ENCODE peak calls at places on chromosomes 2 and 18, in seven cellular contexts. V, C, N, S, P, W and A are unnamed samples.

GRCh38 chr2:211157856-211158463 is 601.6 kb downstream of the CPS1 start:
- DNase-seq in C (peak), N (peak), V (peak), W (peak), P (peak), S (peak), A (peak)

GRCh38 chr2:67277450-67277849 is 119.7 kb upstream of the ETAA1 start:
- DNase-seq in V (no peak), P (no peak), S (no peak), N (no peak), C (no peak), W (peak), A (peak)

GRCh38 chr2:74822771-74823283 is 11.1 kb upstream of the HK2 start:
- DNase-seq in C (no peak), P (no peak), N (no peak), S (peak), W (no peak), V (no peak), A (no peak)

GRCh38 chr2:28895189-28895893 is 874 bp downstream of the WDR43 start:
- DNase-seq in V (peak), C (peak), P (peak), N (no peak), W (peak), S (peak), A (peak)

GRCh38 chr2:31107588-31108300 is 30.5 kb downstream of the GALNT14 start:
- DNase-seq in W (no peak), P (no peak), S (peak), C (no peak), N (no peak), V (peak), A (no peak)

GRCh38 chr2:181694271-181694670 is 14.0 kb upstream of the NEUROD1 start:
- DNase-seq in W (no peak), P (no peak), S (no peak), V (no peak), N (no peak), C (no peak), A (no peak)

GRCh38 chr2:10914272-10914693 is 2.5 kb downstream of the KCNF1 start:
- DNase-seq in C (no peak), V (no peak), P (no peak), S (peak), N (no peak), W (peak), A (peak)

GRCh38 chr2:157662401-157662800 is 33.7 kb upstream of the ACVR1C start:
- DNase-seq in C (no peak), P (no peak), S (peak), N (no peak), W (no peak), V (peak), A (no peak)

GRCh38 chr2:19801367-19802087 is 100.3 kb downstream of the TTC32 start:
- DNase-seq in W (peak), N (peak), V (peak), S (no peak), P (no peak), C (peak), A (peak)

GRCh38 chr2:24360050-24360962 is at the start of gene ITSN2:
- DNase-seq in V (peak), S (peak), P (peak), C (peak), N (peak), W (peak), A (peak)

GRCh38 chr18:55918449-55918848 is 330.5 kb upstream of the TCF4 start:
- DNase-seq in P (no peak), V (peak), N (no peak), C (no peak), S (no peak), W (no peak), A (no peak)

GRCh38 chr2:200322607-200323006 is 16.1 kb downstream of the SPATS2L start:
- DNase-seq in C (no peak), N (no peak), V (no peak), P (no peak), W (no peak), S (no peak), A (no peak)

GRCh38 chr2:101426808-101427207 is 39.5 kb upstream of the CREG2 start:
- DNase-seq in C (no peak), W (no peak), P (no peak), V (no peak), N (no peak), S (no peak), A (no peak)

GRCh38 chr2:84427235-84428138 is 31.6 kb downstream of the SUCLG1 start:
- DNase-seq in W (no peak), S (no peak), C (no peak), N (no peak), V (peak), P (no peak), A (no peak)

GRCh38 chr18:79614211-79615028 is 65.2 kb upstream of the CTDP1 start:
- DNase-seq in P (no peak), S (no peak), W (no peak), N (no peak), C (no peak), V (no peak), A (no peak)

GRCh38 chr2:168770796-168771195 is 31.6 kb upstream of the NOSTRIN start:
- DNase-seq in W (no peak), N (no peak), S (peak), V (no peak), P (no peak), C (no peak), A (no peak)

GRCh38 chr2:168775837-168776236 is 26.6 kb upstream of the NOSTRIN start:
- DNase-seq in N (no peak), S (no peak), W (no peak), C (no peak), P (no peak), V (no peak), A (no peak)

GRCh38 chr2:168773128-168773527 is 29.3 kb upstream of the NOSTRIN start:
- DNase-seq in V (no peak), S (no peak), N (no peak), W (no peak), C (no peak), P (no peak), A (no peak)

GRCh38 chr2:168772704-168773103 is 29.7 kb upstream of the NOSTRIN start:
- DNase-seq in P (no peak), W (no peak), C (no peak), V (no peak), N (no peak), S (no peak), A (no peak)

GRCh38 chr2:168773719-168774521 is 28.5 kb upstream of the NOSTRIN start:
- DNase-seq in W (peak), V (peak), C (peak), P (peak), N (no peak), S (peak), A (peak)
- TF ChIP-seq CTCF in W (peak), V (peak), C (peak), P (peak), N (peak), S (peak), A (peak)

GRCh38 chr2:105118960-105119359 is 81.1 kb downstream of the MRPS9 start:
- DNase-seq in V (no peak), C (no peak), W (no peak), P (no peak), S (no peak), N (no peak), A (no peak)
- TF ChIP-seq CTCF in V (peak), C (peak), W (no peak), P (no peak), S (peak), N (no peak), A (no peak)

DNA sequence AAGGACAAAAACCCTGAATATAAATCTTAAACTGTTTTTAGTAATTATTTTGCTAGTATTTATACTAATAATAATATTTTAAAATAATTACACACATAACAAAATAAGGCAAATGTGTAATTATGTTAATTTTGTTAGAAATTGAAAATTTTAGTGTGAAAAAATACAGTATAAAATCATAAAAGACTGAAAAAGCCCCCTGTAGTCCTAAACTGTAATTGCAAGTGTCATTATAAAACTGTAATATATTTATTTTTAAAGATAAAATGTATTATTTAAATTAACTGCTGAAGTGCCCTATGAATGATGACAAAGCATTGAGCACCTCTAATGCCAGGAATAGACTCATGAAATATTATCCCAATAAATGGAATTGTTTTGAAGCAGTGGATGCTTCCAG is 1117.7 kb downstream of the CBLN2 start:
- DNase-seq in S (no peak), N (no peak), V (no peak), P (no peak), C (no peak), W (no peak), A (no peak)
- TF ChIP-seq CTCF in S (peak), N (no peak), V (no peak), P (no peak), C (no peak), W (no peak), A (no peak)

GRCh38 chr2:226813148-226813701 is 13.6 kb upstream of the IRS1 start:
- DNase-seq in V (no peak), S (no peak), P (no peak), N (no peak), W (no peak), C (no peak), A (no peak)
- TF ChIP-seq CTCF in V (peak), S (peak), P (peak), N (no peak), W (no peak), C (peak), A (no peak)

GRCh38 chr18:58046794-58047555 is 2.9 kb downstream of the NEDD4L start:
- DNase-seq in N (no peak), V (no peak), C (no peak), P (no peak), W (no peak), S (no peak), A (no peak)
- TF ChIP-seq CTCF in N (no peak), V (no peak), C (no peak), P (no peak), W (no peak), S (no peak), A (no peak)

GRCh38 chr2:231711677-231712461 is 3.5 kb downstream of the PTMA start:
- DNase-seq in S (no peak), P (no peak), N (no peak), W (peak), C (no peak), V (no peak), A (no peak)

GRCh38 chr2:231714639-231715498 is 6.5 kb downstream of the PTMA start:
- DNase-seq in C (peak), W (peak), V (peak), P (peak), N (peak), S (peak), A (peak)

GRCh38 chr2:231715988-231716616 is 7.8 kb downstream of the PTMA start:
- DNase-seq in N (no peak), P (no peak), W (no peak), S (peak), C (no peak), V (peak), A (no peak)

GRCh38 chr2:231715499-231715837 is 7.1 kb downstream of the PTMA start:
- DNase-seq in P (no peak), N (no peak), S (no peak), C (no peak), W (no peak), V (no peak), A (no peak)

GRCh38 chr2:231713738-231714638 is 5.7 kb downstream of the PTMA start:
- DNase-seq in S (peak), N (peak), V (peak), W (peak), P (peak), C (peak), A (peak)
- TF ChIP-seq CTCF in S (peak), N (peak), V (peak), W (peak), P (peak), C (peak), A (peak)

DNA sequence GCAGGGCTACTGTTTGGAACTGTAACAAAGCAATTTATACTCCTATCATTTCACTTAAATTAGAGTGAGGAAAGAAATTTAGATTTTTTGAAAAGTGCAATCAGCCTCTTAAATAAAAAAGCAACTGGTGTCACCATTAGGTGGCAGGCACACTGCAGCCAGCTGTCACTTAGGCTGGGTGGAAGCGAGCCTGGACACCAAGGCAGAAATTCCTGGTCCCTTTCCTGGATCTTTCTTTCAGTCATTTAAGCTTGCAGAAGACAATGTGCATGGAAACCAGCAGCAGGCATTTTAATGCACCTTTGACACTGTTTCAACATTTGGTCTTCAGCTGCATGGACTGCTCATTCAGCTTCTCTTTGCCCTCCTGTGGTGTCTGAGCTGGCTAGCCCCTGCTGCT is 61.0 kb downstream of the AQP4 start:
- DNase-seq in P (no peak), V (no peak), N (no peak), W (no peak), S (no peak), C (no peak), A (peak)
- TF ChIP-seq CTCF in P (peak), V (no peak), N (no peak), W (no peak), S (peak), C (peak), A (peak)

GRCh38 chr2:238524584-238524983 is 97.9 kb downstream of the ASB1 start:
- DNase-seq in S (no peak), C (no peak), N (no peak), W (no peak), V (no peak), P (peak), A (no peak)

GRCh38 chr2:238525990-238526389 is 99.3 kb downstream of the ASB1 start:
- DNase-seq in V (no peak), P (no peak), W (no peak), S (peak), N (no peak), C (no peak), A (no peak)

GRCh38 chr2:238521002-238521401 is 94.3 kb downstream of the ASB1 start:
- DNase-seq in C (no peak), P (no peak), V (no peak), S (no peak), N (no peak), W (no peak), A (no peak)

GRCh38 chr2:238521870-238522269 is 95.1 kb downstream of the ASB1 start:
- DNase-seq in C (no peak), P (no peak), S (no peak), V (no peak), W (no peak), N (no peak), A (no peak)

GRCh38 chr2:238523158-238524110 is 96.7 kb downstream of the ASB1 start:
- DNase-seq in W (peak), S (no peak), V (peak), P (peak), C (no peak), N (no peak), A (no peak)
- TF ChIP-seq CTCF in W (peak), S (peak), V (peak), P (no peak), C (peak), N (no peak), A (no peak)

GRCh38 chr2:118973542-118973951 is 31.6 kb downstream of the MARCO start:
- DNase-seq in P (peak), V (peak), W (no peak), N (no peak), C (peak), S (no peak), A (no peak)

GRCh38 chr2:118970396-118971135 is 28.6 kb downstream of the MARCO start:
- DNase-seq in P (peak), C (peak), N (no peak), W (no peak), S (no peak), V (no peak), A (no peak)

GRCh38 chr2:118969025-118969733 is 27.2 kb downstream of the MARCO start:
- DNase-seq in S (no peak), V (peak), W (no peak), C (no peak), P (peak), N (no peak), A (no peak)

GRCh38 chr2:118969734-118970395 is 27.9 kb downstream of the MARCO start:
- DNase-seq in C (no peak), S (no peak), V (no peak), N (no peak), W (no peak), P (peak), A (no peak)

GRCh38 chr2:118971245-118972122 is 29.5 kb downstream of the MARCO start:
- DNase-seq in P (peak), N (no peak), V (no peak), W (no peak), C (no peak), S (no peak), A (peak)
- TF ChIP-seq CTCF in P (no peak), N (no peak), V (no peak), W (no peak), C (no peak), S (no peak), A (no peak)